ENCODE peak calls at places on chromosome 11, in four cellular contexts. K is mesenchymal stem cell, P is thoracic aorta, I is esophagus squamous epithelium. X is an unnamed sample.

GRCh38 chr11:118897721-118898310 is 14.1 kb downstream of the CXCR5 start:
- DNase-seq in K (no peak), P (no peak), I (no peak), X (no peak)

GRCh38 chr11:123509737-123510578 is 79.9 kb downstream of the GRAMD1B start:
- DNase-seq in K (peak), P (no peak), I (no peak), X (peak)

GRCh38 chr11:107567739-107568335 is 2.3 kb upstream of the ALKBH8 start:
- DNase-seq in K (no peak), P (no peak), I (no peak), X (no peak)

GRCh38 chr11:123694551-123694950 is 40.1 kb upstream of the SCN3B start:
- DNase-seq in K (no peak), P (no peak), I (no peak), X (no peak)

GRCh38 chr11:113555071-113555739 is 80.0 kb upstream of the DRD2 start:
- DNase-seq in K (peak), P (no peak), I (no peak), X (no peak)

GRCh38 chr11:76140912-76141574 is 65.3 kb downstream of the WNT11 start:
- DNase-seq in K (no peak), P (no peak), I (no peak), X (no peak)

GRCh38 chr11:73350908-73351636 is 25.1 kb upstream of the RELT start:
- DNase-seq in K (peak), P (no peak), I (no peak), X (peak)

GRCh38 chr11:66313321-66314185 is 3.3 kb downstream of the CD248 start:
- DNase-seq in K (peak), P (no peak), I (no peak), X (peak)

GRCh38 chr11:43410394-43410793 is 51.7 kb downstream of the TTC17 start:
- DNase-seq in K (no peak), P (no peak), I (no peak), X (no peak)

GRCh38 chr11:121571466-121571865 is 118.7 kb upstream of the SORL1-AS1 start:
- DNase-seq in K (no peak), P (no peak), I (no peak), X (no peak)

GRCh38 chr11:112965601-112966125 is 4.4 kb downstream of the NCAM1 start:
- DNase-seq in K (no peak), P (no peak), I (no peak), X (no peak)

GRCh38 chr11:22778642-22779041 is 51.0 kb downstream of the SVIP start:
- DNase-seq in K (no peak), P (no peak), I (no peak), X (no peak)

GRCh38 chr11:80393210-80393609 is 952.4 kb upstream of the TENM4 start:
- DNase-seq in K (no peak), P (no peak), I (no peak), X (no peak)

GRCh38 chr11:8267831-8268529 is 4.3 kb upstream of the LMO1 start:
- DNase-seq in K (no peak), P (no peak), I (no peak), X (no peak)

GRCh38 chr11:8266246-8267241 is 2.9 kb upstream of the LMO1 start:
- DNase-seq in K (no peak), P (no peak), I (no peak), X (no peak)

GRCh38 chr11:8267280-8267679 is 3.6 kb upstream of the LMO1 start:
- DNase-seq in K (no peak), P (no peak), I (no peak), X (no peak)

GRCh38 chr11:8269636-8270035 is 6.0 kb upstream of the LMO1 start:
- DNase-seq in K (no peak), P (no peak), I (no peak), X (no peak)

GRCh38 chr11:8268530-8269461 is 5.1 kb upstream of the LMO1 start:
- DNase-seq in K (no peak), P (no peak), I (no peak), X (no peak)
- H3K4me3 ChIP-seq in K (peak), P (peak), I (peak), X (no peak)

DNA sequence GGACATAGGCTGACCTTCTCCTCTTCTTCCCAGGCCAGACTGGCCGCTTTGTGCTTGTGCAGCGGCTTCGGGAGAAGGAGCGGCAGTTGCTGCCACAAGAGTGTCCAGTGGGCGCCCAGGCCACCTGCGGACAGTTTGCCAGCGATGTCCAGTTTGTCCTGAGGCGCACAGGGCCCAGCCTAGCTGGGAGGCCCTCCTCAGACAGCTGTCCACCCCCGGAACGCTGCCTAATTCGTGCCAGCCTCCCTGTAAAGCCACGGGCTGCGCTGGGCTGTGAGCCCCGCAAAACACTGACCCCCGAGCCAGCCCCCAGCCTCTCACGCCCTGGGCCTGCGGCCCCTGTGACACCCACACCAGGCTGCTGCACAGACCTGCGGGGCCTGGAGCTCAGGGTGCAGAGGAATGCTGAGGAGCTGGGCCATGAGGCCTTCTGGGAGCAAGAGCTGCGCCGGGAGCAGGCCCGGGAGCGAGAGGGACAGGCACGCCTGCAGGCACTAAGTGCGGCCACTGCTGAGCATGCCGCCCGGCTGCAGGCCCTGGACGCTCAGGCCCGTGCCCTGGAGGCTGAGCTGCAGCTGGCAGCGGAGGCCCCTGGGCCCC is 1.4 kb downstream of the RASSF7 start:
- DNase-seq in K (no peak), P (no peak), I (no peak), X (no peak)
- H3K4me3 ChIP-seq in K (no peak), P (peak), I (peak), X (no peak)

GRCh38 chr11:27471067-27471587 is 1.5 kb downstream of the LGR4 start:
- DNase-seq in K (peak), P (no peak), I (no peak), X (no peak)
- H3K4me3 ChIP-seq in K (peak), P (peak), I (peak), X (peak)

GRCh38 chr11:83256602-83257340 is 29.4 kb downstream of the CCDC90B start:
- DNase-seq in K (no peak), P (no peak), I (no peak), X (no peak)
- H3K4me3 ChIP-seq in K (no peak), P (peak), I (no peak), X (no peak)

GRCh38 chr11:10899542-10899830 is 41.6 kb upstream of the ZBED5 start:
- DNase-seq in K (no peak), P (peak), I (no peak), X (no peak)
- H3K4me3 ChIP-seq in K (peak), P (peak), I (no peak), X (peak)

X was measured in fibroblast of pulmonary artery.